ENCODE peak calls at places on chromosomes 13 and 19, in eight cellular contexts. H is cardiac muscle cell; B is neuronal stem cell; P is GM12878; Q is kidney; T is testis; R is CD4-positive, CD25-positive, alpha-beta regulatory T cell; I is IMR-90. W is an unnamed sample. For H3K4me1 and H3K9me3, the result is how much of the 10 kb centered on the place peaks cover.

GRCh38 chr13:75173457-75174356 is 308.3 kb downstream of the TBC1D4 start:
- DNase-seq in B (no peak), P (no peak), I (no peak), T (no peak), H (no peak), Q (no peak), R (no peak), W (no peak)

GRCh38 chr19:39796000-39796498 is 17.4 kb downstream of the LEUTX start:
- DNase-seq in H (no peak), P (no peak), I (no peak), B (no peak), T (no peak), R (no peak), Q (no peak), W (no peak)

GRCh38 chr13:26320766-26321165 is 66.8 kb downstream of the CDK8 start:
- DNase-seq in H (no peak), I (no peak), P (no peak), B (no peak), T (no peak), Q (no peak), R (no peak), W (peak)

GRCh38 chr19:4910594-4911273 is 1.4 kb downstream of the UHRF1 start:
- DNase-seq in I (peak), Q (peak), R (no peak), B (no peak), T (no peak), P (no peak), H (peak), W (peak)

GRCh38 chr19:39314016-39314728 is 6.5 kb downstream of the LRFN1 start:
- DNase-seq in Q (peak), P (no peak), B (no peak), T (no peak), H (no peak), I (no peak), R (no peak), W (no peak)

GRCh38 chr19:6590458-6591319 is at the start of gene CD70:
- DNase-seq in R (peak), P (peak), H (no peak), T (no peak), B (peak), I (no peak), Q (peak), W (peak)

GRCh38 chr19:31351212-31352193 is 2.3 kb upstream of the TSHZ3 start:
- DNase-seq in T (peak), P (no peak), Q (peak), B (no peak), R (peak), H (peak), I (peak), W (no peak)

GRCh38 chr13:98050041-98050466 is 92.8 kb upstream of the FARP1 start:
- DNase-seq in I (peak), Q (no peak), T (no peak), H (no peak), R (no peak), P (no peak), B (no peak), W (no peak)

GRCh38 chr19:14385492-14385891 is 4.2 kb downstream of the ADGRE5 start:
- DNase-seq in H (no peak), P (no peak), Q (no peak), R (no peak), B (no peak), T (no peak), I (no peak), W (no peak)

GRCh38 chr19:40192758-40193586 is 1.7 kb downstream of the MAP3K10 start:
- DNase-seq in Q (no peak), B (no peak), R (no peak), I (no peak), T (no peak), H (no peak), P (no peak), W (no peak)

GRCh38 chr13:39663508-39663907 is 8.0 kb downstream of the COG6 start:
- DNase-seq in Q (no peak), H (no peak), B (no peak), R (no peak), P (no peak), I (no peak), T (no peak), W (no peak)

GRCh38 chr13:109205315-109205714 is 575.9 kb downstream of the MYO16 start:
- DNase-seq in Q (no peak), T (no peak), B (no peak), P (no peak), R (no peak), I (no peak), H (peak), W (no peak)

GRCh38 chr19:5245631-5246553 is 94.7 kb downstream of the PTPRS start:
- DNase-seq in P (no peak), T (no peak), R (no peak), B (no peak), H (no peak), Q (peak), I (no peak), W (no peak)

GRCh38 chr19:43490759-43491158 is 13.8 kb downstream of the PHLDB3 start:
- DNase-seq in I (no peak), P (no peak), T (no peak), Q (peak), B (no peak), H (no peak), R (no peak), W (no peak)

GRCh38 chr19:5828661-5829566 is 10.6 kb downstream of the FUT6 start:
- DNase-seq in B (peak), Q (no peak), H (peak), T (no peak), R (no peak), P (no peak), I (no peak), W (peak)

GRCh38 chr19:6274756-6275155 is 5.0 kb downstream of the MLLT1 start:
- DNase-seq in H (no peak), T (no peak), I (no peak), B (no peak), R (no peak), P (no peak), Q (peak), W (no peak)

GRCh38 chr13:76826527-76826926 is 59.7 kb downstream of the KCTD12 start:
- DNase-seq in T (no peak), R (no peak), Q (no peak), P (no peak), H (no peak), B (no peak), I (no peak), W (no peak)

GRCh38 chr13:99432637-99433542 is 68.4 kb upstream of the TM9SF2 start:
- DNase-seq in R (peak), H (peak), B (peak), I (peak), T (peak), P (peak), Q (peak), W (peak)

GRCh38 chr19:17076539-17076919 is 952 bp downstream of the MYO9B start:
- DNase-seq in Q (no peak), I (no peak), R (peak), P (no peak), T (no peak), H (no peak), B (no peak), W (no peak)

GRCh38 chr19:29988351-29988750 is 46.3 kb downstream of the URI1 start:
- DNase-seq in R (no peak), T (no peak), I (no peak), Q (peak), B (no peak), H (no peak), P (no peak), W (no peak)

GRCh38 chr13:23599083-23599925 is 29.1 kb downstream of the TNFRSF19 start:
- DNase-seq in P (no peak), H (no peak), R (no peak), I (no peak), T (no peak), B (no peak), Q (no peak), W (peak)

GRCh38 chr19:13766095-13766481 is 1.8 kb downstream of the MRI1 start:
- DNase-seq in T (no peak), I (no peak), H (no peak), Q (no peak), R (no peak), P (no peak), B (no peak), W (no peak)

GRCh38 chr13:23731709-23732108 is 157.5 kb downstream of the MIPEP start:
- DNase-seq in H (no peak), B (no peak), I (no peak), Q (no peak), R (no peak), P (no peak), T (no peak), W (no peak)

GRCh38 chr13:83009987-83010386 is 872.3 kb downstream of the SLITRK1 start:
- DNase-seq in P (no peak), T (no peak), B (no peak), H (no peak), R (no peak), I (no peak), Q (no peak), W (no peak)

GRCh38 chr19:40365613-40366401 is 17.3 kb downstream of the PLD3 start:
- DNase-seq in T (peak), H (peak), B (peak), R (no peak), I (peak), P (no peak), Q (peak), W (no peak)

GRCh38 chr19:31478241-31478640 is 129.0 kb upstream of the TSHZ3 start:
- DNase-seq in R (no peak), T (no peak), P (no peak), B (no peak), H (no peak), I (no peak), Q (no peak), W (no peak)

GRCh38 chr13:100454876-100455275 is 133.7 kb downstream of the GGACT start:
- DNase-seq in P (no peak), I (peak), B (no peak), R (no peak), T (no peak), H (peak), Q (no peak), W (no peak)

GRCh38 chr19:47619763-47620162 is 10.8 kb downstream of the BICRA start:
- DNase-seq in R (no peak), H (no peak), P (no peak), I (peak), B (no peak), T (no peak), Q (no peak), W (no peak)

GRCh38 chr13:112642061-112642460 is 47.8 kb upstream of the ATP11A start:
- DNase-seq in Q (no peak), P (no peak), T (no peak), B (no peak), R (no peak), H (no peak), I (no peak), W (no peak)

GRCh38 chr19:47540748-47541147 is 25.9 kb upstream of the NAPA start:
- DNase-seq in Q (no peak), H (peak), B (no peak), P (no peak), I (peak), R (no peak), T (no peak), W (peak)

GRCh38 chr19:46746281-46746965 is at the start of gene STRN4:
- DNase-seq in B (peak), H (peak), P (no peak), Q (peak), T (peak), R (peak), I (no peak), W (peak)

GRCh38 chr13:113548778-113549621 is 35.6 kb upstream of the TFDP1 start:
- DNase-seq in T (peak), Q (peak), P (no peak), R (no peak), I (no peak), H (no peak), B (no peak), W (peak)

GRCh38 chr19:35436477-35437141 is 11.4 kb upstream of the FFAR2 start:
- DNase-seq in Q (peak), T (peak), I (no peak), B (no peak), R (no peak), P (no peak), H (peak), W (no peak)

GRCh38 chr13:113744197-113745000 is 14.6 kb upstream of the TMEM255B start:
- DNase-seq in T (no peak), I (no peak), R (no peak), P (no peak), Q (peak), B (no peak), H (no peak), W (no peak)

GRCh38 chr13:113489549-113490495 is 689 bp downstream of the DCUN1D2 start:
- DNase-seq in R (peak), I (peak), P (no peak), H (peak), B (peak), T (peak), Q (peak), W (peak)

GRCh38 chr13:45296259-45296658 is 44.7 kb downstream of the TPT1 start:
- DNase-seq in H (no peak), I (peak), Q (no peak), R (peak), B (no peak), P (no peak), T (no peak), W (no peak)

DNA sequence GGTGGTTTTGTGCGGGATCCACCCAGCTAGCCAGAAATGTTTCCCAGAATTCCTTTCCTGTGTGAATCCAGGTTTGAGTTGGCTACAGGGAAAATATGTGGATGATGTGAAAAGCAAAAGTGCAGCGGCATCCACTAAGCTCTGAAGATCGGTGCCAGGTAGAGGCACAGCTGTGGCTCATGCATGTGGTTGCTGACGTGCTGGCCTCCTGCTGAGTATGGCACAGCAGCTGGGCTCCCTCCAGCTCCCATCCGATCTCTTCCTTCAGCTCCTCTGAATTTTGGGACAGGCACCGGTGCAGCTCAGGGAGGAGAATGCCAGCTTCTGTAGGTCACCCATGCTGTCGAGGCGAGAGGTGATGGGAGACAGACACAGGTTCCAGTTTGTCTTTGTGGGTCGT is 84.0 kb upstream of the GSX1 start:
- DNase-seq in T (no peak), H (no peak), R (no peak), B (no peak), P (no peak), Q (no peak), I (no peak), W (no peak)
- H3K4me1 ChIP-seq in T (under half), H (under half), R (under half), B (under half), P (under half), Q (under half), I (under half), W (under half)

DNA sequence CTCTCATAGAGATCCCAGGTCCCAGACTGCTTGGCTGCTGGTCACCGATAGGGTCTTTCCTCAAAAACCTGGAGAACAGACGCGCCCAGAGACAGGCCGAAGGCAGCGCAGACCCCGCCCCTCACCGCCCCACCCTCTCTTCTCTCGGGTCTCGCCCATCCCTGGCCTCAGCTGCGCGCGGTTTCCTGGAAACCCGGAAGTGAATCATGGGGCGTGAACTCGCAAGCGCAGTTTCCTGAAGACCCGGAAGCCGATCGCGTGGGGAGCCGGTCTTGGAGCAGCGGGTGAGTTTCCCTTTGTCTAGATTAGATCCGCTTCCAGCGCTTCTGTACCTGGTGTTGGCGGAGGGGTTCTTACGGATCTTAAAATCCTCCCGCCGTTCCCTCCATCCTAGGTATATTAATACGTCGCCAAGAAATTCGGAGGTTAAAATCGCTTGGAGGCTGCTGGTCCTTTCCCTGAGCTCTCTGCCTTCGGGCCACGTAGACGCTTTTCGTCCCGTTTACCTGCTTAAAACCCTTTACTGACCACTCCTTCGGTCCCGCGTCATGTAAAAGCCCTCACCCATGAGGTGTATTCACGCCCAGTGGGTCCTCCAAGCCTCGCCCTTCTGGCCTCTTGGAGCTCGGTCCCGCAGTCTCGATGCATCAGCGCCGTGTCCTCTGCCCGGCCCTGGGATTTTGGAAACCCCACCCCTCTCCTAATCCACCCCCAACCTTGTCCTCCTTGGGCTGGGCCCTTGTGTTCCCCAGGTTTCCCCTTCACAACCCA is at the start of gene ZNF578:
- DNase-seq in Q (peak), R (peak), B (peak), I (peak), T (peak), P (no peak), H (peak), W (no peak)
- H3K4me3 ChIP-seq in Q (peak), R (peak), B (no peak), I (peak), T (peak), P (no peak), H (peak), W (no peak)

GRCh38 chr19:58088521-58089052 is 9.4 kb downstream of the ZSCAN18 start:
- DNase-seq in B (no peak), P (no peak), Q (no peak), H (no peak), T (no peak), R (no peak), I (no peak), W (no peak)

GRCh38 chr19:58086825-58087710 is 11.0 kb downstream of the ZSCAN18 start:
- DNase-seq in R (no peak), Q (no peak), T (no peak), I (no peak), B (no peak), P (no peak), H (no peak), W (no peak)

GRCh38 chr19:58091251-58091995 is 6.6 kb downstream of the ZSCAN18 start:
- DNase-seq in B (no peak), I (no peak), P (no peak), H (no peak), R (no peak), Q (no peak), T (no peak), W (no peak)

GRCh38 chr19:58093071-58093470 is 5.0 kb downstream of the ZSCAN18 start:
- DNase-seq in T (no peak), B (no peak), H (no peak), I (no peak), Q (no peak), R (no peak), P (no peak), W (no peak)

DNA sequence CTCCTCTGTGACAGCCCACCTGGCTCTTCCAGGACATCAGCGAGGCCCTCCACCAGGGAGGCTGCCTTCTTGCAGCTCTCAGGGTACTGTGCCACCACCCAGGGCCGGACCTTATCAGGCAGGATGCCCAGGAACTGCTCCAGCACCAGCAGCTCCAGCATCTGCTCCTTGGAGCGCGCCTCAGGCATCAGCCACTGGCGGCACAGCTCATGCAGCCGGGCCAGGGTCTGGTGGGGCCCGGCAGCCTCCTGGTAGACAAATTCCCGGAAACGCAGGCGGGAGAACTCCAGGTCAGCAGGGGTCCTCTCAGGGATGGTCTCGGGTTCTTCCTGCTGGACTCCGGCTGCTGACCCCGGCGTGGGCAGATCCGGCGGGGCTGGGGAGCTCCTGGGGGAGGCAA is 8.2 kb downstream of the ZSCAN18 start:
- DNase-seq in T (no peak), H (no peak), P (no peak), R (no peak), B (no peak), Q (no peak), I (no peak), W (no peak)
- H3K9me3 ChIP-seq in T (under half), H (under half), P (under half), R (under half), B (half or more), Q (under half), I (half or more), W (under half)

GRCh38 chr19:18428837-18429674 is 8.9 kb downstream of the ISYNA1 start:
- DNase-seq in P (no peak), I (peak), R (peak), Q (peak), B (peak), H (peak), T (peak), W (peak)

GRCh38 chr19:18429717-18430416 is 8.1 kb downstream of the ISYNA1 start:
- DNase-seq in H (no peak), B (no peak), I (no peak), R (no peak), Q (no peak), T (no peak), P (no peak), W (no peak)

GRCh38 chr19:18432275-18433038 is 5.5 kb downstream of the ISYNA1 start:
- DNase-seq in P (no peak), T (no peak), Q (no peak), I (no peak), H (no peak), R (no peak), B (no peak), W (no peak)

GRCh38 chr19:18431351-18432197 is 6.4 kb downstream of the ISYNA1 start:
- DNase-seq in R (no peak), T (no peak), B (no peak), P (no peak), I (no peak), Q (no peak), H (no peak), W (no peak)

GRCh38 chr19:18430417-18431144 is 7.4 kb downstream of the ISYNA1 start:
- DNase-seq in H (no peak), T (no peak), B (no peak), I (no peak), P (no peak), Q (no peak), R (no peak), W (no peak)
- H3K4me1 ChIP-seq in H (under half), T (half or more), B (under half), I (under half), P (under half), Q (under half), R (under half), W (under half)

GRCh38 chr19:49814010-49814409 is 918 bp upstream of the FUZ start:
- DNase-seq in B (no peak), Q (no peak), P (no peak), R (no peak), I (no peak), H (no peak), T (no peak), W (no peak)

GRCh38 chr19:49818691-49819331 is 722 bp downstream of the MED25 start:
- DNase-seq in I (no peak), R (no peak), T (no peak), Q (peak), H (no peak), P (no peak), B (no peak), W (peak)

GRCh38 chr19:49817964-49818690 is at the start of gene MED25:
- DNase-seq in Q (peak), B (peak), H (peak), R (peak), I (peak), T (peak), P (peak), W (peak)

GRCh38 chr19:49812997-49813861 is at the start of gene FUZ:
- DNase-seq in P (peak), H (peak), T (peak), R (peak), B (peak), Q (peak), I (peak), W (peak)

DNA sequence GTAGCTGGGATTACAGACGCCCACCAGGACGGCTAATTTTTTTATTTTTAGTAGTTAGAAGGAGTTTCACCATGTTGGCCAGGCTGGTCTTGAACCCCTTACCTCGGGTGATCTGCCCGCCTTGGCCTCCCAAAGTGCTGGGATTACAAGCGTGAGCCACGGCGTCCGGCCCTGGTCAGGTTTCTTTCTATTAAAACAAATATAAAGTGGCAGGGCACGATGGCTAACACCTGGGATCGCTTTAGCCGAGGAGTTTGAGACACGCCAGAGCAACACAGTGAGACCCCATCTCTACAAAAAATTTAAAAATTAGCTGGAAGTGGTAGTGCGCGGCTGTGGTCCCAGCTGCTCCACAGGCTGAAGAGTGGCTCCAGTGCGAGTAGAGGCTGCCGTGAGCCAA is 1.5 kb upstream of the MED25 start:
- DNase-seq in Q (no peak), B (no peak), H (no peak), I (no peak), T (no peak), P (no peak), R (no peak), W (no peak)
- H3K4me3 ChIP-seq in Q (no peak), B (no peak), H (no peak), I (no peak), T (no peak), P (no peak), R (no peak), W (no peak)

GRCh38 chr19:57974434-57974833 is at the start of gene C19orf18:
- DNase-seq in H (no peak), T (no peak), R (no peak), Q (no peak), P (no peak), B (no peak), I (no peak), W (no peak)
- H3K9me3 ChIP-seq in H (under half), T (under half), R (half or more), Q (half or more), P (under half), B (half or more), I (half or more), W (under half)